ENCODE peak calls at places on chromosomes 12 and 14, in ten cellular contexts. One of them, this sample, is unnamed.

GRCh38 chr14:69771136-69771535 is 4.2 kb downstream of the SRSF5 start:
- DNase-seq in K562: no peak
- DNase-seq in NB4: no peak
- DNase-seq in cardiac muscle cell: no peak
- DNase-seq in ovary: no peak
- DNase-seq in CD8-positive, alpha-beta T cell: no peak
- DNase-seq in AG10803: no peak
- DNase-seq in heart right ventricle: no peak
- DNase-seq in lower lobe of right lung: no peak
- DNase-seq in spleen: no peak
- DNase-seq in this sample: no peak

GRCh38 chr12:47808049-47808448 is 11.7 kb downstream of the HDAC7 start:
- DNase-seq in K562: peak
- DNase-seq in NB4: peak
- DNase-seq in cardiac muscle cell: no peak
- DNase-seq in ovary: peak
- DNase-seq in CD8-positive, alpha-beta T cell: peak
- DNase-seq in AG10803: no peak
- DNase-seq in heart right ventricle: peak
- DNase-seq in lower lobe of right lung: peak
- DNase-seq in spleen: peak
- DNase-seq in this sample: no peak

GRCh38 chr12:81627336-81628189 is 131.6 kb downstream of the PPFIA2 start:
- DNase-seq in K562: peak
- DNase-seq in NB4: peak
- DNase-seq in cardiac muscle cell: peak
- DNase-seq in ovary: no peak
- DNase-seq in CD8-positive, alpha-beta T cell: no peak
- DNase-seq in AG10803: peak
- DNase-seq in heart right ventricle: no peak
- DNase-seq in lower lobe of right lung: no peak
- DNase-seq in spleen: no peak
- DNase-seq in this sample: peak

GRCh38 chr14:56036353-56036752 is 81.9 kb upstream of the PELI2 start:
- DNase-seq in K562: no peak
- DNase-seq in NB4: no peak
- DNase-seq in cardiac muscle cell: no peak
- DNase-seq in ovary: no peak
- DNase-seq in CD8-positive, alpha-beta T cell: no peak
- DNase-seq in AG10803: no peak
- DNase-seq in heart right ventricle: no peak
- DNase-seq in lower lobe of right lung: no peak
- DNase-seq in spleen: no peak
- DNase-seq in this sample: no peak

GRCh38 chr12:65747338-65747737 is 76.9 kb upstream of the HMGA2 start:
- DNase-seq in K562: no peak
- DNase-seq in NB4: no peak
- DNase-seq in cardiac muscle cell: no peak
- DNase-seq in ovary: no peak
- DNase-seq in CD8-positive, alpha-beta T cell: no peak
- DNase-seq in AG10803: no peak
- DNase-seq in heart right ventricle: no peak
- DNase-seq in lower lobe of right lung: no peak
- DNase-seq in spleen: no peak
- DNase-seq in this sample: no peak

GRCh38 chr12:2283910-2284309 is 231.1 kb downstream of the CACNA1C start:
- DNase-seq in K562: no peak
- DNase-seq in NB4: peak
- DNase-seq in cardiac muscle cell: peak
- DNase-seq in ovary: no peak
- DNase-seq in CD8-positive, alpha-beta T cell: no peak
- DNase-seq in AG10803: peak
- DNase-seq in heart right ventricle: no peak
- DNase-seq in lower lobe of right lung: no peak
- DNase-seq in spleen: no peak
- DNase-seq in this sample: no peak

GRCh38 chr14:69046468-69046867 is 67.4 kb upstream of the ACTN1 start:
- DNase-seq in K562: no peak
- DNase-seq in NB4: no peak
- DNase-seq in cardiac muscle cell: peak
- DNase-seq in ovary: no peak
- DNase-seq in CD8-positive, alpha-beta T cell: no peak
- DNase-seq in AG10803: peak
- DNase-seq in heart right ventricle: peak
- DNase-seq in lower lobe of right lung: no peak
- DNase-seq in spleen: no peak
- DNase-seq in this sample: peak

GRCh38 chr12:40164034-40164433 is 58.2 kb upstream of the SLC2A13 start:
- DNase-seq in K562: no peak
- DNase-seq in NB4: peak
- DNase-seq in cardiac muscle cell: no peak
- DNase-seq in ovary: no peak
- DNase-seq in CD8-positive, alpha-beta T cell: no peak
- DNase-seq in AG10803: no peak
- DNase-seq in heart right ventricle: no peak
- DNase-seq in lower lobe of right lung: no peak
- DNase-seq in spleen: no peak
- DNase-seq in this sample: no peak

GRCh38 chr12:18716236-18716635 is 21.6 kb downstream of the PLCZ1 start:
- DNase-seq in K562: no peak
- DNase-seq in NB4: peak
- DNase-seq in cardiac muscle cell: no peak
- DNase-seq in ovary: no peak
- DNase-seq in CD8-positive, alpha-beta T cell: no peak
- DNase-seq in AG10803: no peak
- DNase-seq in heart right ventricle: no peak
- DNase-seq in lower lobe of right lung: no peak
- DNase-seq in spleen: no peak
- DNase-seq in this sample: no peak

GRCh38 chr14:31993521-31993941 is 83.6 kb upstream of the ARHGAP5 start:
- DNase-seq in K562: peak
- DNase-seq in NB4: no peak
- DNase-seq in cardiac muscle cell: peak
- DNase-seq in ovary: no peak
- DNase-seq in CD8-positive, alpha-beta T cell: no peak
- DNase-seq in AG10803: no peak
- DNase-seq in heart right ventricle: no peak
- DNase-seq in lower lobe of right lung: no peak
- DNase-seq in spleen: no peak
- DNase-seq in this sample: no peak

GRCh38 chr12:4214912-4215861 is 58.4 kb upstream of the CCND2 start:
- DNase-seq in K562: peak
- DNase-seq in NB4: peak
- DNase-seq in cardiac muscle cell: peak
- DNase-seq in ovary: no peak
- DNase-seq in CD8-positive, alpha-beta T cell: peak
- DNase-seq in AG10803: no peak
- DNase-seq in heart right ventricle: peak
- DNase-seq in lower lobe of right lung: peak
- DNase-seq in spleen: peak
- DNase-seq in this sample: no peak

GRCh38 chr14:102829106-102829505 is 51.9 kb downstream of the TRAF3 start:
- DNase-seq in K562: no peak
- DNase-seq in NB4: no peak
- DNase-seq in cardiac muscle cell: peak
- DNase-seq in ovary: no peak
- DNase-seq in CD8-positive, alpha-beta T cell: no peak
- DNase-seq in AG10803: no peak
- DNase-seq in heart right ventricle: no peak
- DNase-seq in lower lobe of right lung: no peak
- DNase-seq in spleen: no peak
- DNase-seq in this sample: no peak

GRCh38 chr12:11026118-11026517 is 3.7 kb upstream of the TAS2R19 start:
- DNase-seq in K562: no peak
- DNase-seq in NB4: no peak
- DNase-seq in cardiac muscle cell: no peak
- DNase-seq in ovary: no peak
- DNase-seq in CD8-positive, alpha-beta T cell: no peak
- DNase-seq in AG10803: no peak
- DNase-seq in heart right ventricle: no peak
- DNase-seq in lower lobe of right lung: no peak
- DNase-seq in spleen: no peak
- DNase-seq in this sample: peak

GRCh38 chr12:51368640-51369517 is 22.3 kb downstream of the GALNT6 start:
- DNase-seq in K562: peak
- DNase-seq in NB4: peak
- DNase-seq in cardiac muscle cell: peak
- DNase-seq in ovary: no peak
- DNase-seq in CD8-positive, alpha-beta T cell: peak
- DNase-seq in AG10803: no peak
- DNase-seq in heart right ventricle: peak
- DNase-seq in lower lobe of right lung: peak
- DNase-seq in spleen: peak
- DNase-seq in this sample: peak

DNA sequence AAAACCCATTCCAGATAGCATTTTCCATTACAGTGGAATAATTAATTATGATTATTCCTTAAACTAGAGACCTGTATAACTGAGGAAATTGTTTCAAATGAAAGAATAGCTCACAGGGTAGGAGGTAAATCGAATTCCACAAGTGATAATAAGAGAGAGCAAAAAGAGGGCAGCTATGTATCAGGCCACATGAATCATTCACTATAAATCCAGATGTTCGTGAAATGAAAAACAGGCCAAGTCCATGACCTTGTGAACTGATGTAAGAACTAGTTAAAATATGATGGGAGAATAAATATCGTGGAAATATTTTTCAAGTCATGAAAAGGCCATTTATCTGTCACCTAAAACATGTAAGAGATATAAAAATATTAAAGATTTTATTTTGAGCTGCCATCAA is 120.8 kb upstream of the CDKN3 start:
- DNase-seq in K562: no peak
- DNase-seq in NB4: no peak
- DNase-seq in cardiac muscle cell: no peak
- DNase-seq in ovary: no peak
- DNase-seq in CD8-positive, alpha-beta T cell: no peak
- DNase-seq in AG10803: peak
- DNase-seq in heart right ventricle: no peak
- DNase-seq in lower lobe of right lung: no peak
- DNase-seq in spleen: no peak
- DNase-seq in this sample: no peak
- H3K4me3 ChIP-seq in K562: no peak
- H3K4me3 ChIP-seq in NB4: no peak
- H3K4me3 ChIP-seq in cardiac muscle cell: no peak
- H3K4me3 ChIP-seq in ovary: no peak
- H3K4me3 ChIP-seq in CD8-positive, alpha-beta T cell: no peak
- H3K4me3 ChIP-seq in AG10803: no peak
- H3K4me3 ChIP-seq in heart right ventricle: no peak
- H3K4me3 ChIP-seq in lower lobe of right lung: no peak
- H3K4me3 ChIP-seq in spleen: no peak
- H3K4me3 ChIP-seq in this sample: no peak

GRCh38 chr12:69284131-69284530 is 44.8 kb downstream of the CPSF6 start:
- DNase-seq in K562: peak
- DNase-seq in NB4: peak
- DNase-seq in cardiac muscle cell: peak
- DNase-seq in ovary: peak
- DNase-seq in CD8-positive, alpha-beta T cell: no peak
- DNase-seq in AG10803: peak
- DNase-seq in heart right ventricle: peak
- DNase-seq in lower lobe of right lung: peak
- DNase-seq in spleen: peak
- DNase-seq in this sample: peak
- TF ChIP-seq CTCF in K562: peak
- TF ChIP-seq CTCF in NB4: peak
- TF ChIP-seq CTCF in cardiac muscle cell: peak
- TF ChIP-seq CTCF in ovary: no peak
- TF ChIP-seq CTCF in CD8-positive, alpha-beta T cell: no peak
- TF ChIP-seq CTCF in AG10803: peak
- TF ChIP-seq CTCF in heart right ventricle: peak
- TF ChIP-seq CTCF in lower lobe of right lung: no peak
- TF ChIP-seq CTCF in spleen: no peak
- TF ChIP-seq CTCF in this sample: peak

GRCh38 chr12:68896881-68897540 is 36.0 kb downstream of the CPM start:
- DNase-seq in K562: no peak
- DNase-seq in NB4: peak
- DNase-seq in cardiac muscle cell: peak
- DNase-seq in ovary: no peak
- DNase-seq in CD8-positive, alpha-beta T cell: no peak
- DNase-seq in AG10803: no peak
- DNase-seq in heart right ventricle: no peak
- DNase-seq in lower lobe of right lung: no peak
- DNase-seq in spleen: no peak
- DNase-seq in this sample: no peak
- H3K4me3 ChIP-seq in K562: no peak
- H3K4me3 ChIP-seq in NB4: peak
- H3K4me3 ChIP-seq in cardiac muscle cell: no peak
- H3K4me3 ChIP-seq in ovary: no peak
- H3K4me3 ChIP-seq in CD8-positive, alpha-beta T cell: no peak
- H3K4me3 ChIP-seq in AG10803: no peak
- H3K4me3 ChIP-seq in heart right ventricle: no peak
- H3K4me3 ChIP-seq in lower lobe of right lung: no peak
- H3K4me3 ChIP-seq in spleen: no peak
- H3K4me3 ChIP-seq in this sample: no peak

DNA sequence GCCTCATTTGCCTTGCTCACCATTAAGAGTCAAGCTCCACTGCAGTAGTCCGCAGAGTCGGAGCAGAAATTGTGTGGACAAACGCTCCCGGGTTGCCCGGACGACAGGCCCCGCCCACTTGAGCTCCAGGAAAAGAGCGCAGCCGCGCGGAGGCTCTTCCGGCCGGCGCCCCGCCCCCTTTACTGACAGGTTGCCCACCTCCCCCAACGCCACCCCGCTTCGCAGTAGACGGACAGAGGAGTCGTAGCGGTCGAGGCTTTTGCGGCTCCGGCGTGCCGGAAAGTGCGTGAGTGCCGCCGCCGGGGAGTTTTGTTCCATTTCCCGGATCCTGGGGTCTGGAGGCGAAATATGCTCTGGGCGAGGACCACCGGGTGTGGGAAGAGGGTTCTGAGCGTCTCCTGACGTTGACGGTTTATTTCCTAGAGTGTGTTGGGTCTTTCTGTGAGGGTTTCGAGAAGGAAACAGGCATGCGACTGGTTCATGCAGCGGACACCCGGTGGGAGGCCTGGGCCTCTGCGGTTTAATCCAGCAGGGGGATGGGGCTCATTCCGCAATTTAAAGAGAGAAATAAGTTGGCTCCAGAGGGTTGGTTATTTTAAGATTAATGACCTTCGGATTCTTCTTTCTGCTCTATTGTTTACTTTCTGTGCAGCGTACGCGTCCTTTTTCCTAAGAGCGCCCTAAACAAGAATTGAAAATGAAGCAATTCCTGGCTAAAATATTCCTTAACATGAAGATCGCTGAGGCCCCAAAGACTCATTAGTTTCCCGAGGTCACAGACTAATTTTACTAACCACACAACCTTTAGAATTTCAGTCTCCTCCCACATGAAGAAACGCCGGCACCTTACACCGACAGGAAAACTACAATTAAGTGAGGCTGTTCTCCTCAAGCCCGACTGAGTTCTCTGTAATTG is at the start of the genes DNAI7 and ETFRF1:
- DNase-seq in K562: peak
- DNase-seq in NB4: peak
- DNase-seq in cardiac muscle cell: peak
- DNase-seq in ovary: peak
- DNase-seq in CD8-positive, alpha-beta T cell: peak
- DNase-seq in AG10803: peak
- DNase-seq in heart right ventricle: peak
- DNase-seq in lower lobe of right lung: peak
- DNase-seq in spleen: peak
- DNase-seq in this sample: peak
- TF ChIP-seq CTCF in K562: no peak
- TF ChIP-seq CTCF in NB4: no peak
- TF ChIP-seq CTCF in cardiac muscle cell: no peak
- TF ChIP-seq CTCF in ovary: no peak
- TF ChIP-seq CTCF in CD8-positive, alpha-beta T cell: no peak
- TF ChIP-seq CTCF in AG10803: no peak
- TF ChIP-seq CTCF in heart right ventricle: no peak
- TF ChIP-seq CTCF in lower lobe of right lung: no peak
- TF ChIP-seq CTCF in spleen: peak
- TF ChIP-seq CTCF in this sample: peak